ENCODE peak calls at places on chromosome 7, in eight cellular contexts. K, U, A, T, V, H, Y and L are unnamed samples. For H3K4me1, the result is how much of the 10 kb centered on the place peaks cover.

GRCh38 chr7:150731916-150732315 is 5.3 kb upstream of the GIMAP5 start:
- DNase-seq in V (no peak), Y (no peak), H (no peak), T (no peak), U (no peak), K (no peak), A (no peak), L (no peak)

GRCh38 chr7:139231513-139232376 is 708 bp downstream of the UBN2 start:
- DNase-seq in U (peak), A (peak), Y (peak), T (peak), K (peak), H (peak), V (peak), L (no peak)

GRCh38 chr7:100490483-100491191 is 6.9 kb downstream of the NYAP1 start:
- DNase-seq in T (no peak), Y (no peak), A (no peak), U (no peak), H (no peak), K (no peak), V (no peak), L (no peak)

GRCh38 chr7:150383710-150384397 is 4.7 kb downstream of the ZNF775 start:
- DNase-seq in V (no peak), H (no peak), U (peak), T (peak), A (no peak), K (no peak), Y (no peak), L (no peak)

GRCh38 chr7:13979671-13980438 is 9.6 kb downstream of the ETV1 start:
- DNase-seq in A (no peak), V (no peak), U (no peak), H (no peak), K (peak), T (no peak), Y (no peak), L (no peak)

GRCh38 chr7:158547817-158548216 is 39.8 kb downstream of the PTPRN2 start:
- DNase-seq in T (no peak), A (no peak), U (no peak), H (no peak), Y (no peak), V (no peak), K (no peak), L (no peak)

GRCh38 chr7:2643386-2644229 is 11.8 kb downstream of the TTYH3 start:
- DNase-seq in U (peak), H (no peak), Y (no peak), K (no peak), V (no peak), T (no peak), A (no peak), L (no peak)

GRCh38 chr7:146004805-146005204 is 111.8 kb upstream of the CNTNAP2 start:
- DNase-seq in A (no peak), U (no peak), Y (no peak), T (no peak), H (no peak), V (no peak), K (no peak), L (no peak)

GRCh38 chr7:135510603-135511183 is 791 bp upstream of the CNOT4 start:
- DNase-seq in U (no peak), K (no peak), A (no peak), V (no peak), H (no peak), T (peak), Y (no peak), L (no peak)

GRCh38 chr7:149880871-149881301 is 7.1 kb downstream of the ATP6V0E2 start:
- DNase-seq in V (no peak), K (no peak), H (no peak), U (peak), Y (no peak), A (no peak), T (no peak), L (peak)

GRCh38 chr7:767941-768729 is 41.1 kb upstream of the PRKAR1B start:
- DNase-seq in Y (no peak), T (no peak), A (no peak), V (no peak), K (peak), U (peak), H (peak), L (no peak)

GRCh38 chr7:76281006-76281705 is 21.3 kb upstream of the HSPB1 start:
- DNase-seq in K (no peak), T (peak), V (no peak), H (no peak), A (no peak), Y (no peak), U (no peak), L (no peak)

GRCh38 chr7:55873765-55874164 is 11.2 kb upstream of the SEPTIN14 start:
- DNase-seq in U (no peak), K (no peak), V (no peak), H (no peak), A (no peak), T (no peak), Y (no peak), L (no peak)

GRCh38 chr7:140242057-140243031 is 65.6 kb upstream of the KDM7A start:
- DNase-seq in A (no peak), H (peak), K (no peak), V (no peak), Y (no peak), T (no peak), U (peak), L (no peak)

GRCh38 chr7:45082031-45082830 is 6.5 kb downstream of the NACAD start:
- DNase-seq in Y (no peak), H (no peak), A (no peak), V (no peak), T (no peak), K (peak), U (no peak), L (no peak)

GRCh38 chr7:37508063-37508462 is 59.4 kb upstream of the ELMO1 start:
- DNase-seq in U (no peak), T (no peak), Y (no peak), V (no peak), H (no peak), A (no peak), K (no peak), L (no peak)

GRCh38 chr7:17674166-17674955 is 265.9 kb downstream of the SNX13 start:
- DNase-seq in U (no peak), Y (no peak), K (no peak), H (no peak), T (no peak), V (no peak), A (peak), L (no peak)

GRCh38 chr7:95509199-95509598 is 23.5 kb downstream of the ASB4 start:
- DNase-seq in Y (no peak), U (peak), A (peak), V (no peak), T (peak), H (no peak), K (peak), L (no peak)

GRCh38 chr7:140251824-140252555 is 75.2 kb upstream of the KDM7A start:
- DNase-seq in V (no peak), Y (no peak), A (no peak), U (no peak), K (no peak), H (no peak), T (no peak), L (no peak)

GRCh38 chr7:31883761-31884164 is 186.4 kb downstream of the PDE1C start:
- DNase-seq in Y (no peak), K (peak), A (peak), T (no peak), V (no peak), H (no peak), U (no peak), L (peak)

GRCh38 chr7:66140924-66141323 is 26.3 kb downstream of the CRCP start:
- DNase-seq in U (peak), K (peak), Y (no peak), V (no peak), T (peak), H (no peak), A (peak), L (peak)

GRCh38 chr7:27453702-27454405 is 208.8 kb downstream of the HIBADH start:
- DNase-seq in Y (no peak), A (peak), T (no peak), K (peak), V (no peak), U (peak), H (no peak), L (no peak)

GRCh38 chr7:153581415-153581814 is 470.8 kb upstream of the DPP6 start:
- DNase-seq in T (no peak), V (no peak), H (no peak), Y (no peak), A (no peak), K (no peak), U (no peak), L (no peak)

GRCh38 chr7:70480913-70481579 is 650.9 kb upstream of the GALNT17 start:
- DNase-seq in Y (no peak), A (peak), T (no peak), H (no peak), V (no peak), K (peak), U (no peak), L (no peak)

GRCh38 chr7:28862876-28863275 is 95.3 kb downstream of the TRIL start:
- DNase-seq in T (no peak), Y (no peak), U (no peak), A (no peak), K (peak), H (no peak), V (no peak), L (no peak)

GRCh38 chr7:93232673-93233018 is 480 bp downstream of the VPS50 start:
- DNase-seq in Y (no peak), K (no peak), A (peak), T (peak), H (no peak), V (no peak), U (no peak), L (no peak)

GRCh38 chr7:129955993-129956543 is 3.3 kb upstream of the UBE2H start:
- DNase-seq in U (no peak), H (no peak), T (no peak), A (no peak), Y (no peak), K (no peak), V (no peak), L (no peak)
- H3K4me1 ChIP-seq in U (under half), H (under half), T (under half), A (under half), Y (under half), K (under half), V (under half), L (under half)

DNA sequence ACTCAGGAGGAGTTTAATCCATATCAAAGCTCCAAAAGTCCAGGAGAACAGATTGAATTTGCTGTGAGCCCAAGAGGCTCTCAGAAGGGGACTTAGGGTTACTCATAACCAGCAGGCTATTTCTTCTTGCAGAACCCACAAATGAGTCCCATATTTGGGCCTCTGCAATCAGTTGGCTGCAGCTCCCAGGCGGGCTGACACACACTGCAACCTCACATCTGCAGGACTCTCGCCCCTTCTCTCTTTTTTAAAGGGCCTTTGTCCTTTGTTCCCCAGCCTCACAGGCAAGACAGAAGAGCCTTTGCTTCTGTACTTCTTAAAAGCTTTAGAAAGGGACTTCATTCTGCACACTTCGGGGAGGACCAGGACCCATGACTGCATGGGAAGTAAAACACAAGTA is 26.7 kb downstream of the CREB3L2 start:
- DNase-seq in Y (no peak), A (no peak), V (no peak), U (no peak), H (no peak), K (peak), T (peak), L (peak)
- H3K4me3 ChIP-seq in Y (no peak), A (no peak), V (no peak), U (no peak), H (no peak), K (no peak), T (no peak), L (no peak)

GRCh38 chr7:123229426-123229825 is 29.7 kb upstream of the SLC13A1 start:
- DNase-seq in A (no peak), U (no peak), Y (no peak), K (no peak), H (no peak), T (no peak), V (no peak), L (no peak)
- H3K4me1 ChIP-seq in A (under half), U (under half), Y (under half), K (under half), H (under half), T (under half), V (under half), L (under half)

DNA sequence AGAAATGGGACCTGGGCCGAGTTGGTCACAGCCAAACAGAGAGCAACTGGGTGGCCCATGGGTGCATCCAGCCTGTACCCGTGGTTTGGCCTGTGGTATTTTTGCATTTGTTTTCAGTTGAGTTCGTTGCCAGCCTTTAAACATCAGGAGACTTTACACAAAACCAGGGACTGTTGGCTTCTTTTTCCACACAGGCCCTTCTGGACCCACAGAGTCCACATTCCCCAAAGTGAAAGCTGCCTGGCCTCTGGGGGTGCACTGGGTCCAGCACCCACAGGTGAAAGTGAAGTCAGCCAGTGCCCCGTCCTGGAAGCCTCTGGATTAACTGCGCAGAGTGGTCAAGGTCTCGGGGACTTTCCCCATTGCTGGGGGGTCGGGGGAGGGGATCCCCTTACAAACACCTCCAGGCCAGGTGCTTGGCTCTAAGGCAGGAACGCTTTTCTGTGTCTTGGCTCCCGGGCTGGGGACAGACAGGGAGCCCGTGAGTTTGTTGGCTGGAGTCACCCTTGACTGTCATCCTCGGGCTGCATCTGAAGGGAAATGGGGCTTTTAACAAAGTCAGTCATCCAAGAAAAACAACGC is 54.3 kb upstream of the TNS3 start:
- DNase-seq in U (no peak), K (no peak), Y (no peak), V (no peak), T (no peak), H (no peak), A (no peak), L (no peak)
- H3K4me3 ChIP-seq in U (no peak), K (no peak), Y (no peak), V (no peak), T (no peak), H (no peak), A (no peak), L (no peak)

GRCh38 chr7:24903559-24903958 is 76.4 kb downstream of the OSBPL3 start:
- DNase-seq in V (no peak), A (no peak), T (no peak), Y (no peak), H (no peak), K (no peak), U (no peak), L (no peak)
- H3K4me1 ChIP-seq in V (under half), A (half or more), T (under half), Y (half or more), H (half or more), K (under half), U (under half), L (under half)

DNA sequence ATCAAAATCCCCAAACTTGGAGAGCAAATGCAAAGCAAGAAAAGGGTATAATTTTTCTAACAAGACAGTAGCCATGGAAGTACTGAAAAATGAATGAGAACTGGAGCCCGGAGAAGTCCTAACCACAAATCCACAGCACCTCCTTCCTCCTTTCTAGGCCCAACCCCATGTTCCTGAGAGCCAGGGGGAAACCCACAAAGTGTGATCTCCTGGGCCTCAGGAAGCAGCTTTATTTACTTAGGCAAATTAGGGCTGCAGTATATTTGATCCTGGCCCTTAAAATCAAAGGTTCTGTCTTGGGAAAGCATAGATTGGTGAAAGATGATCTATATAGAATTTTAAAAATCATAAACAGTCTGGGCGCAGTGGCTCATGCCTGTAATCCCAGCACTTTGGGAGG is 103.0 kb downstream of the DOCK4 start:
- DNase-seq in K (peak), Y (no peak), V (no peak), T (no peak), A (peak), U (no peak), H (no peak), L (no peak)
- H3K4me3 ChIP-seq in K (no peak), Y (no peak), V (no peak), T (no peak), A (no peak), U (no peak), H (no peak), L (no peak)

DNA sequence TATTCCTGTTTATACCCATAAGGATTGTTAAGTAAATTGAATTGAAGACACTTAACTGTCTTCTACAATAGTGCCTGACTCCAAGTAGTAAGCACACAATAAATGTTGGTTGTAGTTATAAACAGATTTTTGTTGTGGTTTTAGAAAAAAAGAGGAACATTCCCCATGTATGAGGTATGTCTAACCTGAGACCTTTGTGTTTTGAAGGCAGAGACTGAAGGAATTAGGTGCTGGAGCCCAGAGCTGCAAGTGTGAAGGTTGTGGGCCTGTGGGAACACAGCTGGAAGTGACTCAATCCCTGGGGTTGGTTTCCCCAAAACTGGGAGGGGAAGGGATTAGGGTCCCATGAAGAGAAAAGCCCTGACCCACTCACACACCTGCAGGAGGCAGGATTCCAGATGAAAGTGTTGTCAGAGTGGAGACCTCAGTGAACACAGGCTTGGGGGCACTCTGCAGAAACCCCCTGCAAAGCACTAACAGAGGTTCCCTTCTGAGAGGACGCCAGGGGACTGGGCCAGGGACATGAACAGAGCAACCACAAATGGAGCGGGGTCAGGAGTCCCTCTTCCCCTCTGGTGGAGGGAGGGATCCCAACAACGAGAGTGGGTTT is 265.1 kb upstream of the KLF14 start:
- DNase-seq in H (no peak), T (no peak), V (no peak), Y (no peak), A (peak), K (peak), U (no peak), L (no peak)
- H3K4me1 ChIP-seq in H (half or more), T (under half), V (half or more), Y (half or more), A (half or more), K (under half), U (under half), L (half or more)